ENCODE peak calls at places on chromosomes 2 and 18, in six cellular contexts. K is naive thymus-derived CD4-positive, alpha-beta T cell; R is tibial artery; M is upper lobe of right lung; Q is cardiac muscle cell; A is heart right ventricle. J is an unnamed sample.

GRCh38 chr2:20667531-20668401 is 822 bp downstream of the GDF7 start:
- DNase-seq in K (no peak), M (peak; percentile 63), R (no peak), A (no peak), Q (no peak), J (peak; percentile 61)

GRCh38 chr2:234715671-234716250 is 218.9 kb upstream of the ARL4C start:
- DNase-seq in A (no peak), K (no peak), R (no peak), Q (no peak), M (no peak), J (no peak)

GRCh38 chr2:29108225-29108624 is 7.0 kb upstream of the CLIP4 start:
- DNase-seq in R (no peak), A (no peak), M (no peak), K (no peak), Q (no peak), J (no peak)

GRCh38 chr2:196170681-196171247 is 614 bp downstream of the STK17B start:
- DNase-seq in Q (peak; percentile 28), A (peak; percentile 29), M (peak; percentile 80), K (peak; percentile 73), R (peak; percentile 25), J (no peak)

GRCh38 chr2:189763908-189764661 is 1.5 kb upstream of the OSGEPL1 start:
- DNase-seq in R (no peak), K (no peak), Q (no peak), M (no peak), A (no peak), J (no peak)

GRCh38 chr2:33552758-33553461 is 46.2 kb downstream of the FAM98A start:
- DNase-seq in R (peak; percentile 32), Q (no peak), A (no peak), M (no peak), K (no peak), J (no peak)

GRCh38 chr2:118584380-118584779 is 263.1 kb downstream of the EN1 start:
- DNase-seq in M (no peak), Q (peak; percentile 12), A (no peak), K (no peak), R (no peak), J (no peak)

GRCh38 chr2:235594041-235594440 is 100.2 kb downstream of the AGAP1 start:
- DNase-seq in M (no peak), K (no peak), Q (peak; percentile 83), R (no peak), A (no peak), J (no peak)

GRCh38 chr2:164542584-164543021 is 78.7 kb downstream of the GRB14 start:
- DNase-seq in R (no peak), Q (no peak), M (no peak), A (no peak), K (no peak), J (no peak)

GRCh38 chr18:70373062-70373519 is 84.2 kb downstream of the SOCS6 start:
- DNase-seq in Q (no peak), A (no peak), M (no peak), K (no peak), R (no peak), J (no peak)

GRCh38 chr2:199977984-199978415 is 22.6 kb downstream of the MAIP1 start:
- DNase-seq in R (no peak), M (no peak), Q (no peak), A (no peak), K (no peak), J (no peak)
- H3K4me3 ChIP-seq in R (no peak overlapping the region), M (no peak overlapping the region), Q (no peak overlapping the region), A (no peak overlapping the region), K (no peak overlapping the region), J (no peak overlapping the region)

GRCh38 chr2:230872151-230872967 is 7.6 kb downstream of the ITM2C start:
- DNase-seq in A (no peak), M (peak; percentile 51), R (no peak), Q (no peak), K (no peak), J (peak; percentile 41)
- H3K4me1 ChIP-seq in A (peaks cover 15% of the 10 kb centered on the region), M (peaks cover 7% of the 10 kb centered on the region), R (peaks cover 18% of the 10 kb centered on the region), Q (peaks cover 53% of the 10 kb centered on the region), K (peaks cover 3% of the 10 kb centered on the region), J (no peaks in the 10 kb centered on the region)

GRCh38 chr2:170742000-170742399 is 26.9 kb downstream of the SP5 start:
- DNase-seq in R (no peak), Q (no peak), K (no peak), M (no peak), A (no peak), J (no peak)

GRCh38 chr2:170743530-170744239 is 26.5 kb upstream of the ERICH2 start:
- DNase-seq in Q (no peak), K (no peak), M (no peak), R (no peak), A (no peak), J (no peak)

GRCh38 chr2:170744248-170745002 is 25.8 kb upstream of the ERICH2 start:
- DNase-seq in A (no peak), K (no peak), M (peak; percentile 71), R (no peak), Q (no peak), J (no peak)

GRCh38 chr2:170745263-170745662 is 24.9 kb upstream of the ERICH2 start:
- DNase-seq in M (no peak), A (no peak), K (no peak), R (no peak), Q (no peak), J (no peak)

GRCh38 chr2:170742896-170743529 is 27.2 kb upstream of the ERICH2 start:
- DNase-seq in R (no peak), Q (no peak), A (no peak), M (no peak), K (no peak), J (no peak)
- H3K4me3 ChIP-seq in R (no peak overlapping the region), Q (no peak overlapping the region), A (no peak overlapping the region), M (peak overlapping the region; percentile 41), K (no peak overlapping the region), J (no peak overlapping the region)

GRCh38 chr2:64122358-64122757 is 21.9 kb downstream of the PELI1 start:
- DNase-seq in K (no peak), A (no peak), M (no peak), R (no peak), Q (no peak), J (no peak)

GRCh38 chr2:64119369-64119768 is 24.9 kb downstream of the PELI1 start:
- DNase-seq in A (no peak), M (no peak), Q (no peak), R (no peak), K (no peak), J (no peak)

GRCh38 chr2:64120928-64121327 is 23.3 kb downstream of the PELI1 start:
- DNase-seq in Q (no peak), R (no peak), K (no peak), A (no peak), M (no peak), J (no peak)

GRCh38 chr2:64123740-64124139 is 20.5 kb downstream of the PELI1 start:
- DNase-seq in Q (no peak), M (no peak), R (no peak), A (no peak), K (no peak), J (no peak)

GRCh38 chr2:64120008-64120407 is 24.2 kb downstream of the PELI1 start:
- DNase-seq in M (no peak), A (no peak), K (no peak), R (no peak), Q (peak; percentile 18), J (no peak)
- H3K4me1 ChIP-seq in M (peaks cover 50% of the 10 kb centered on the region), A (peaks cover 27% of the 10 kb centered on the region), K (peaks cover 23% of the 10 kb centered on the region), R (peaks cover 21% of the 10 kb centered on the region), Q (peaks cover 15% of the 10 kb centered on the region), J (peaks cover 7% of the 10 kb centered on the region)

GRCh38 chr18:9673296-9674251 is 34.5 kb upstream of the RAB31 start:
- DNase-seq in K (peak; percentile 2), Q (peak; percentile 56), R (peak; percentile 26), M (no peak), A (peak; percentile 36), J (no peak)
- H3K4me3 ChIP-seq in K (no peak overlapping the region), Q (no peak overlapping the region), R (no peak overlapping the region), M (no peak overlapping the region), A (no peak overlapping the region), J (no peak overlapping the region)

J was measured in ascending aorta.